ENCODE peak calls at places on chromosomes 3 and 15, in four cellular contexts. J, Q, E and U are unnamed samples.

GRCh38 chr3:156488771-156489170 is 66.1 kb downstream of the SSR3 start:
- DNase-seq in J (no peak), Q (no peak), E (no peak), U (no peak)

GRCh38 chr15:91568036-91568435 is 285.5 kb upstream of the SLCO3A1 start:
- DNase-seq in J (no peak), Q (no peak), E (no peak), U (no peak)

GRCh38 chr3:72100626-72101187 is 315.8 kb upstream of the PROK2 start:
- DNase-seq in J (no peak), Q (peak; percentile 45), E (peak; percentile 81), U (peak; percentile 65)

GRCh38 chr3:71537211-71537611 is 46.3 kb downstream of the FOXP1 start:
- DNase-seq in J (no peak), Q (peak; percentile 78), E (peak; percentile 67), U (no peak)

GRCh38 chr15:31269961-31270575 is 56.6 kb upstream of the KLF13 start:
- DNase-seq in J (no peak), Q (no peak), E (no peak), U (peak; percentile 53)

GRCh38 chr15:70023064-70023768 is 74.5 kb downstream of the TLE3 start:
- DNase-seq in J (peak; percentile 6), Q (peak; percentile 82), E (peak; percentile 28), U (no peak)

GRCh38 chr3:111971533-111971932 is 7.3 kb upstream of the ABHD10 start:
- DNase-seq in J (peak; percentile 87), Q (no peak), E (no peak), U (no peak)

GRCh38 chr3:36444909-36445308 is 64.6 kb downstream of the STAC start:
- DNase-seq in J (no peak), Q (peak; percentile 3), E (no peak), U (no peak)

GRCh38 chr3:122583770-122584169 is 6.3 kb downstream of the PARP15 start:
- DNase-seq in J (no peak), Q (no peak), E (no peak), U (no peak)

GRCh38 chr15:82894971-82895520 is 57.5 kb downstream of the HOMER2 start:
- DNase-seq in J (no peak), Q (no peak), E (no peak), U (no peak)

GRCh38 chr3:51522273-51522981 is 16.1 kb upstream of the RAD54L2 start:
- DNase-seq in J (no peak), Q (no peak), E (no peak), U (no peak)

GRCh38 chr3:10198761-10199688 is 34.3 kb downstream of the IRAK2 start:
- DNase-seq in J (no peak), Q (no peak), E (no peak), U (no peak)

GRCh38 chr3:41508063-41508696 is 308.9 kb downstream of the CTNNB1 start:
- DNase-seq in J (no peak), Q (no peak), E (no peak), U (no peak)